ENCODE peak calls at places on chromosomes 12 and 14, in four cellular contexts. One of them, this sample, is unnamed. For H3K4me1 and H3K9me3, the result is how much of the 10 kb centered on the place peaks cover.

GRCh38 chr12:95169368-95169767 is 47.9 kb downstream of the FGD6 start:
- DNase-seq in stomach: peak
- DNase-seq in lung: no peak
- DNase-seq in ovary: no peak
- DNase-seq in this sample: peak

GRCh38 chr12:101414533-101415119 is 7.1 kb upstream of the ARL1 start:
- DNase-seq in stomach: no peak
- DNase-seq in lung: peak
- DNase-seq in ovary: no peak
- DNase-seq in this sample: peak

GRCh38 chr12:67434653-67435375 is 165.7 kb downstream of the CAND1 start:
- DNase-seq in lung: no peak
- DNase-seq in ovary: no peak
- DNase-seq in stomach: no peak
- DNase-seq in this sample: no peak

GRCh38 chr12:128578045-128578444 is 245.7 kb downstream of the SLC15A4 start:
- DNase-seq in lung: no peak
- DNase-seq in stomach: no peak
- DNase-seq in ovary: no peak
- DNase-seq in this sample: no peak

GRCh38 chr12:70321182-70321581 is 44.9 kb upstream of the KCNMB4 start:
- DNase-seq in ovary: no peak
- DNase-seq in stomach: no peak
- DNase-seq in lung: no peak
- DNase-seq in this sample: no peak

GRCh38 chr12:77888611-77889010 is 57.9 kb downstream of the NAV3 start:
- DNase-seq in ovary: no peak
- DNase-seq in lung: no peak
- DNase-seq in stomach: no peak
- DNase-seq in this sample: no peak

GRCh38 chr12:3101309-3102022 is 24.3 kb downstream of the TSPAN9 start:
- DNase-seq in lung: no peak
- DNase-seq in ovary: no peak
- DNase-seq in stomach: no peak
- DNase-seq in this sample: no peak

GRCh38 chr12:20646239-20646827 is 48.8 kb upstream of the SLCO1C1 start:
- DNase-seq in ovary: no peak
- DNase-seq in lung: no peak
- DNase-seq in stomach: no peak
- DNase-seq in this sample: peak

GRCh38 chr14:101360045-101360931 is 201.0 kb upstream of the DIO3 start:
- DNase-seq in stomach: no peak
- DNase-seq in ovary: peak
- DNase-seq in lung: no peak
- DNase-seq in this sample: no peak

GRCh38 chr14:67385618-67386017 is 25.5 kb downstream of the EIF2S1 start:
- DNase-seq in ovary: no peak
- DNase-seq in stomach: no peak
- DNase-seq in lung: no peak
- DNase-seq in this sample: no peak

GRCh38 chr12:113762155-113762848 is 203.8 kb downstream of the RBM19 start:
- DNase-seq in lung: no peak
- DNase-seq in ovary: no peak
- DNase-seq in stomach: no peak
- DNase-seq in this sample: no peak

GRCh38 chr14:69288956-69289705 is 29.2 kb downstream of the GALNT16 start:
- DNase-seq in ovary: no peak
- DNase-seq in lung: no peak
- DNase-seq in stomach: no peak
- DNase-seq in this sample: no peak

GRCh38 chr14:38404616-38405015 is 148.7 kb upstream of the CLEC14A start:
- DNase-seq in ovary: no peak
- DNase-seq in stomach: no peak
- DNase-seq in lung: no peak
- DNase-seq in this sample: no peak

GRCh38 chr12:51721281-51721940 is 127.1 kb downstream of the FIGNL2 start:
- DNase-seq in lung: peak
- DNase-seq in ovary: peak
- DNase-seq in stomach: no peak
- DNase-seq in this sample: no peak
- H3K4me3 ChIP-seq in lung: no peak
- H3K4me3 ChIP-seq in ovary: no peak
- H3K4me3 ChIP-seq in stomach: peak
- H3K4me3 ChIP-seq in this sample: no peak

GRCh38 chr12:124503305-124503704 is 64.1 kb downstream of the NCOR2 start:
- DNase-seq in stomach: no peak
- DNase-seq in lung: no peak
- DNase-seq in ovary: no peak
- DNase-seq in this sample: no peak

GRCh38 chr12:124506145-124506831 is 61.1 kb downstream of the NCOR2 start:
- DNase-seq in stomach: peak
- DNase-seq in ovary: peak
- DNase-seq in lung: peak
- DNase-seq in this sample: no peak

GRCh38 chr12:124504273-124505000 is 63.0 kb downstream of the NCOR2 start:
- DNase-seq in lung: no peak
- DNase-seq in stomach: no peak
- DNase-seq in ovary: no peak
- DNase-seq in this sample: no peak

GRCh38 chr12:124506832-124507153 is 60.6 kb downstream of the NCOR2 start:
- DNase-seq in ovary: no peak
- DNase-seq in lung: no peak
- DNase-seq in stomach: no peak
- DNase-seq in this sample: no peak

DNA sequence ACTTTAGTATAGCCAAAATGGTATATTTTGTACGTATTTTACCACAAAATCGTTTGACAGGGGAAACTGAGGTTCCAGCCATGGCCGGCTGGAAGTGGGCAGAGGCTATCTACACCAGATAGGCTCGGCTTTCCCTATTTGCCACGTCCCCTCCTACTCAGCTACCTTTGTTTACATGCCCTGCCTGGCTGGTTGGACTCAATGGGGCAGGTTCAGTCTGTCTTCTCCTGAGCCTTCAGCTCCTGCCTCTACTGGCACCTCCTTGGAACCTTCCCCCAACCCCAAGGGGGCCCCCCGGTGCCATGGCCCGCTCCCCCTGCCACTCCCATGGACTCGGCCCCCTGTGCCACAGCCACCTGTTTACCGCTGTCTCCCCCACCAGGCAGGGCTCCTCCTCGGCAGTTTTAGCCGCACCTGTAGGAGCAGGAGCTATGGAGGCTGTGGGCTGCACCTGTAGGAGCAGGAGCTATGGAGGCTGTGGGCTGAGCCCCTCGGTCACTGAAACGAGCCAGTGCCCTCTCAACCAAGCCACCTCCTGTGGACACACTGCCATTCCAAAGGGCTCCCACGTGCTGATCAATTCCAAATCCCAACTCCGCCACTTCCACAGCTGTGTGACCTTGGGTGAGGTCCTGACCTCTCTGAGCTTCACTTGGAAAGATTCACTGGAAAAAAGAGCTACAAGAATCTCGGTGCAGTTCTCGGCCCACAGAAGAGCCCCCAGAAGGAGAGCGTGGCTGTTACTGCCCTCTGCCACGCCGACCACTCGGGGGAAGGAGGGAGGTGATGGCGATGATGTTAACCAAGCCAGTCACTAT is 62.2 kb downstream of the NCOR2 start:
- DNase-seq in stomach: no peak
- DNase-seq in lung: no peak
- DNase-seq in ovary: no peak
- DNase-seq in this sample: no peak
- H3K4me1 ChIP-seq in stomach: half or more
- H3K4me1 ChIP-seq in lung: under half
- H3K4me1 ChIP-seq in ovary: under half
- H3K4me1 ChIP-seq in this sample: under half

GRCh38 chr14:18656627-18657026 is 55.7 kb downstream of the OR11H12 start:
- DNase-seq in stomach: no peak
- DNase-seq in lung: no peak
- DNase-seq in ovary: no peak
- DNase-seq in this sample: no peak
- H3K9me3 ChIP-seq in stomach: under half
- H3K9me3 ChIP-seq in lung: under half
- H3K9me3 ChIP-seq in ovary: under half
- H3K9me3 ChIP-seq in this sample: under half

GRCh38 chr14:36221097-36221496 is 44.6 kb upstream of the PTCSC3 start:
- DNase-seq in stomach: no peak
- DNase-seq in ovary: no peak
- DNase-seq in lung: no peak
- DNase-seq in this sample: no peak
- H3K4me3 ChIP-seq in stomach: no peak
- H3K4me3 ChIP-seq in ovary: no peak
- H3K4me3 ChIP-seq in lung: no peak
- H3K4me3 ChIP-seq in this sample: no peak

DNA sequence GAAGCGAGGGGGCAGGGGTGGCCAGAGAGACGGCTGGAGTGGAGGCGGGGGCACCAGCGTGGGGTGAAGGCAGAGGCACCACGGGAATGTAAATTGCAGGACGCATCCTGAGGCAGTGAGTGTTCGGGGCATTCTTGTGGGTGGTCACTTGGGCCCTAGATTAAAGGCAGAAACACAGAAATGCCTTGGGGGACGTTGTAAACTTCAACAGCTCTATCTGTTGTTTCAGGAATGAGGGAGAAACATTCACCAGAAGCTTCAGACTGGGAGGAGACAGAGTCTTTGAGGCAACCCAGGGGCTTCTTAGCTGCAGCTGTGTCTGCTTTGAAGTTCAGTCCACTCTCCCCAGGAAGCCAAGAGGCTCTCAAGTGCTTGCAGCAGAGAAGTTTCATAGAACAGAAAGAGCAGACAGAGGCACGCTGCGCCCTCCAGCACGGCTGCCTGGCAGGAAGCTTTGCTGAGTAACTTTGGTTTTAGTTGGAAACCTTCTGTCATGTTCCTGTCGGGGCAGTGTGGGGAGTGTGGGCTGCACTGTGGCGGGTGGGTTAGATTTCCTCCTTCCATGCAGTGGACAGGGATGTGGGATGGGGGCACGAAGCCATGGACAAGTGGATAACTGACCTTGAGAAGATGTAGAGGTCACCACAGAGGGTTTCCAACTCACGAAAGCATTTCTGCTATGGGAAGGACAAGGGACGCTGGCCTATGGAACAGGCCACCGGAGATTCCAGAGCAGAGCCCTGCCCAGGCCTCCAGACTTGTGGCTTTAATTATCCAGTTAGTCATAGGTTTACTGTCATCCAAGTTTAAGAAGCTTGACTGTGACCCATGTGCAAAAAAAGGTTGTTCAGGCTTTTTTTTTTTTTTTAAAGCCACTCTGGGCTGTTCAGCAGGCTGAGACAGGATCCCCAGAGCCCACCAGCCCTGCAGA is 107.6 kb downstream of the ARF6 start:
- DNase-seq in ovary: peak
- DNase-seq in stomach: peak
- DNase-seq in lung: peak
- DNase-seq in this sample: peak
- H3K4me1 ChIP-seq in ovary: under half
- H3K4me1 ChIP-seq in stomach: half or more
- H3K4me1 ChIP-seq in lung: under half
- H3K4me1 ChIP-seq in this sample: half or more

GRCh38 chr14:98503086-98503815 is 768.7 kb downstream of the BCL11B start:
- DNase-seq in stomach: no peak
- DNase-seq in ovary: no peak
- DNase-seq in lung: no peak
- DNase-seq in this sample: no peak

GRCh38 chr14:98512501-98513251 is 759.3 kb downstream of the BCL11B start:
- DNase-seq in lung: no peak
- DNase-seq in ovary: no peak
- DNase-seq in stomach: no peak
- DNase-seq in this sample: no peak

GRCh38 chr14:98510392-98510791 is 761.6 kb downstream of the BCL11B start:
- DNase-seq in stomach: no peak
- DNase-seq in lung: no peak
- DNase-seq in ovary: no peak
- DNase-seq in this sample: no peak

GRCh38 chr14:98501836-98502235 is 770.2 kb downstream of the BCL11B start:
- DNase-seq in stomach: no peak
- DNase-seq in lung: no peak
- DNase-seq in ovary: no peak
- DNase-seq in this sample: no peak

DNA sequence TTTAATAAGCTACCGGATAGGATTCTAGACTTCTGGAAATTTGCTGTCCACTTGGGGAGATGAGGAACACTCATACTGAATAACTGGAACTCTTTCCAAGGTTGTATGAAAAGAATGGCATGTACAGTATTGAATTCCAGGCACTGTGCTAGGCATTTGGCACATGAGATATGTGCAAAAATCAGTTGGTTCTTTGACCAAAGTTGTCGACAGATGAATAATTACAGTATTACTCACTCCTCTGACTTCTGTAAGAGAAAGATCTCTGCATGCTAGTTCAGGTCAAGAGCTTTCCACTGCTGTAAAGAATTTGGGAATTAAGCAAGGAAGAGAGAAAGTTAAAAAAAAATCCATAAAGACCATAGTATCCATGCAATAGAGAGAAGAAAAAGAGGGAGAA is 764.7 kb downstream of the BCL11B start:
- DNase-seq in lung: no peak
- DNase-seq in stomach: no peak
- DNase-seq in ovary: no peak
- DNase-seq in this sample: no peak
- H3K9me3 ChIP-seq in lung: under half
- H3K9me3 ChIP-seq in stomach: under half
- H3K9me3 ChIP-seq in ovary: under half
- H3K9me3 ChIP-seq in this sample: under half

This sample was measured in Caco-2.